ENCODE peak calls at places on chromosomes 5 and 9, in seven cellular contexts. L is heart right ventricle; T is endodermal cell; P is Peyer's patch; S is A549; Z is naive thymus-derived CD4-positive, alpha-beta T cell; R is H1. H is an unnamed sample. For H3K4me1, the result is how much of the 10 kb centered on the place peaks cover.

GRCh38 chr9:78000221-78000620 is 31.4 kb downstream of the GNAQ start:
- DNase-seq in P (no peak), S (no peak), T (no peak), L (no peak), R (no peak), Z (no peak), H (no peak)

GRCh38 chr9:135048046-135048757 is 39.3 kb upstream of the OLFM1 start:
- DNase-seq in S (no peak), T (peak), Z (no peak), P (peak), L (no peak), R (no peak), H (no peak)

GRCh38 chr5:72063219-72063819 is 44.0 kb upstream of the MAP1B start:
- DNase-seq in L (no peak), P (no peak), Z (no peak), R (peak), S (peak), T (peak), H (no peak)

GRCh38 chr9:16645970-16646369 is 224.5 kb downstream of the BNC2 start:
- DNase-seq in Z (no peak), P (no peak), T (no peak), L (no peak), R (no peak), S (no peak), H (no peak)

GRCh38 chr9:111016046-111017026 is 21.9 kb downstream of the LPAR1 start:
- DNase-seq in L (no peak), P (no peak), R (no peak), Z (no peak), S (no peak), T (no peak), H (no peak)

GRCh38 chr5:159135896-159136531 is 36.3 kb upstream of the EBF1 start:
- DNase-seq in S (peak), T (no peak), Z (no peak), R (no peak), P (no peak), L (no peak), H (no peak)

GRCh38 chr5:163893301-163893700 is 387.9 kb downstream of the MAT2B start:
- DNase-seq in Z (no peak), P (no peak), S (no peak), L (no peak), T (no peak), R (no peak), H (no peak)

GRCh38 chr9:80158150-80158549 is 586.4 kb downstream of the TLE4 start:
- DNase-seq in L (no peak), S (no peak), T (no peak), R (no peak), P (no peak), Z (no peak), H (no peak)

GRCh38 chr9:29796291-29796952 is 2223.1 kb upstream of the C9orf72 start:
- DNase-seq in P (no peak), L (no peak), T (no peak), S (no peak), R (no peak), Z (no peak), H (no peak)

GRCh38 chr9:4080889-4081548 is 218.8 kb downstream of the GLIS3 start:
- DNase-seq in P (no peak), Z (no peak), T (peak), S (peak), R (no peak), L (no peak), H (no peak)

GRCh38 chr5:171416160-171417049 is 3.0 kb upstream of the FGF18 start:
- DNase-seq in S (no peak), R (peak), Z (no peak), T (peak), L (no peak), P (no peak), H (no peak)

GRCh38 chr5:59107692-59108091 is 524.8 kb downstream of the RAB3C start:
- DNase-seq in T (no peak), S (peak), P (no peak), R (no peak), L (no peak), Z (no peak), H (no peak)

GRCh38 chr5:98510601-98511000 is 262.9 kb upstream of the RGMB start:
- DNase-seq in R (no peak), S (no peak), Z (no peak), P (no peak), T (no peak), L (no peak), H (no peak)

GRCh38 chr9:122172131-122172530 is 12.4 kb downstream of the MORN5 start:
- DNase-seq in T (no peak), R (no peak), L (no peak), S (no peak), P (no peak), Z (no peak), H (no peak)

GRCh38 chr9:78918976-78919375 is 622.1 kb downstream of the PSAT1 start:
- DNase-seq in Z (no peak), L (no peak), S (no peak), R (no peak), P (no peak), T (no peak), H (no peak)

GRCh38 chr9:35948901-35949318 is 9.0 kb downstream of the OR2S2 start:
- DNase-seq in L (no peak), T (peak), P (no peak), S (no peak), Z (no peak), R (no peak), H (no peak)

GRCh38 chr9:105187781-105188180 is 56.7 kb upstream of the SLC44A1 start:
- DNase-seq in P (no peak), T (no peak), L (no peak), R (no peak), Z (no peak), S (peak), H (no peak)

GRCh38 chr9:116592926-116593325 is 94.2 kb upstream of the TRIM32 start:
- DNase-seq in Z (no peak), P (no peak), R (no peak), S (no peak), L (no peak), T (no peak), H (no peak)

GRCh38 chr9:114300846-114301797 is 21.8 kb upstream of the ORM1 start:
- DNase-seq in S (no peak), R (peak), L (no peak), T (peak), Z (no peak), P (no peak), H (no peak)

GRCh38 chr5:80931423-80931822 is 28.7 kb upstream of the RASGRF2 start:
- DNase-seq in R (no peak), S (no peak), L (no peak), P (no peak), T (no peak), Z (no peak), H (no peak)

GRCh38 chr9:5900622-5901021 is 9.9 kb downstream of the MLANA start:
- DNase-seq in S (no peak), L (no peak), T (no peak), R (no peak), Z (no peak), P (no peak), H (no peak)

GRCh38 chr9:95785209-95785608 is 90.3 kb upstream of the ERCC6L2 start:
- DNase-seq in S (no peak), L (no peak), Z (no peak), T (no peak), R (peak), P (no peak), H (no peak)

GRCh38 chr5:55917402-55918096 is 66.4 kb downstream of the IL31RA start:
- DNase-seq in T (no peak), R (no peak), P (no peak), Z (no peak), S (no peak), L (no peak), H (no peak)

GRCh38 chr5:5891350-5891749 is 468.9 kb downstream of the ICE1 start:
- DNase-seq in S (no peak), T (no peak), P (no peak), L (no peak), R (no peak), Z (no peak), H (no peak)

GRCh38 chr5:1730487-1730847 is 69.2 kb downstream of the MRPL36 start:
- DNase-seq in L (no peak), S (no peak), T (peak), R (peak), Z (no peak), P (peak), H (no peak)
- H3K4me3 ChIP-seq in L (no peak), S (no peak), T (no peak), R (no peak), Z (no peak), P (no peak), H (no peak)

DNA sequence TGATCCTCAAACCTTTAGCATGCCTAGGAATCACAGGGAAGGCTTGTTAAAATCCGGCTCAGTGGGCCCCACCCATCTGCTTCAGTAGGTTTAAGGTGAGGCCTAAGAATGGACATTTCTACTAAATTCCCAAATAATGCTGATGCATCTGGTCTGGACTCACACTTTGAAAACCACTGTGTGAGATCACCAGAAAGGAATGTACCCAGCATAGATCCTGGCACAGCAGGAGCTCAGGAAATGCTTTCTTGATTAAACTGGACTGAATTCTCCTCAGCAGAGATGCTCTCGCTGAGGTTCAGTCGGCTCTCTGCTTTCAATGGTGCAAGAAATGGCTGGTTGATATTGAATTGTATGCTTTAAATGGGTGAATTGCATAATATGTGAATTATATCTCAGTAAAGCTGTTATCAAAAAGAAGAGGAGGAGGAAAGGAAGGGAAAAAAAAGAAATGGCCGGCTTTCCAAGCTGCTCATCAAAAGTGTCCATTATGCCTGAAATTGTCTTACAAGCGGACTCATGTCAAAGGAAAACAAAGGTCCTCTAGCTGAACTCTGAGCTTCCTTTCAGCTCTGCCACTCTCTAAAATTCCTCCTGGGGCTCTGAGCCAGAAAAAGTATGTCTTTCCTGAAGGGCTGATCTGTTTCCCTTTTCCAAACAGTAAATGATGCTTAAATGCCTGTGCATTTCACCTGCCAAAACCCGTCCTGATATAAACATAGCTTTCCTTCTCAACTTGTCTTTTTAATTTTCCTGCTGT is 77.6 kb upstream of the SAP30L start:
- DNase-seq in R (no peak), P (no peak), L (no peak), S (peak), Z (no peak), T (peak), H (peak)
- H3K4me1 ChIP-seq in R (under half), P (under half), L (under half), S (half or more), Z (under half), T (under half), H (under half)

GRCh38 chr5:94218374-94218773 is 400.0 kb downstream of the KIAA0825 start:
- DNase-seq in L (no peak), T (no peak), S (peak), Z (no peak), R (no peak), P (no peak), H (no peak)
- H3K4me3 ChIP-seq in L (no peak), T (no peak), S (no peak), Z (no peak), R (no peak), P (no peak), H (no peak)

GRCh38 chr9:127863179-127863578 is 8.7 kb upstream of the ENG start:
- DNase-seq in L (no peak), T (no peak), R (no peak), Z (no peak), P (no peak), S (no peak), H (no peak)
- H3K4me1 ChIP-seq in L (half or more), T (under half), R (under half), Z (under half), P (under half), S (under half), H (under half)

DNA sequence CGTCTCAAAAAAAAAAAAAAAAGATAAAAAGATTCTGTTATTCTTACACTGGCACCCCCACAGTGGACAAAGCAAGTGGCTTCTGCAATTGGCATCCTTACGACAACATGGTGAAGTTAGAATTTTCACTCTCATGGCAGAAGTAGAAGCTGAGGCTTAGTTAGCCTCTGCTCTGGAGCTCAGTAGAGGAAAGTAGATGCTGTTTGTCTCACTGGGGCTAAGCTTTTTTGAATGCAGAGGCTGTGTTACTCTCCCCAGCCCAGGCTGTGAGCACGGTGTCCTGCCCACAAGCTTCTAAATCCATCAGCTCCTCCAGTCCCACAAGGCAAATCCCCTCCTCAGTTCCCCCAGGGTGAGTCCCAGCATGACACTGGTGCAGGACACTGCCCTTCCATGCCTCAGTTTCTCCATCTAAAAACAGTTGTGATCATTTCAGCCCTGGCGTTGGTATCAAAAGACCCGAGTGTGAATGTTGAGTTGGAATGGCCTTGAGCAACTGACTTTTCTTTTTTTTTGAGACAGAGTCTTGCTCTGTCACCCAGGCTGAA is 22.6 kb upstream of the PHF19 start:
- DNase-seq in Z (no peak), S (no peak), R (no peak), T (no peak), L (no peak), P (no peak), H (no peak)
- H3K4me3 ChIP-seq in Z (no peak), S (no peak), R (no peak), T (no peak), L (no peak), P (no peak), H (no peak)

GRCh38 chr5:87404359-87404758 is 8.4 kb downstream of the CCNH start:
- DNase-seq in Z (no peak), L (no peak), P (no peak), R (no peak), T (no peak), S (no peak), H (no peak)
- H3K4me1 ChIP-seq in Z (under half), L (under half), P (under half), R (under half), T (under half), S (under half), H (under half)

H was measured in iPS DF 6.9.